ENCODE peak calls at places on chromosomes 4 and X, in four cellular contexts. Z, B, Y and K are unnamed samples. For H3K27me3, the result is how much of the 10 kb centered on the place peaks cover.

GRCh38 chr4:7944568-7945220 is 5.0 kb upstream of the AFAP1 start:
- DNase-seq in Z (no peak), Y (peak), B (no peak), K (no peak)

GRCh38 chrX:1239681-1240142 is 27.3 kb upstream of the CRLF2 start:
- DNase-seq in Z (peak), B (no peak), Y (no peak), K (no peak)

GRCh38 chr4:94171616-94172015 is 36.0 kb upstream of the SMARCAD1 start:
- DNase-seq in Z (no peak), B (no peak), Y (no peak), K (no peak)

GRCh38 chr4:2793578-2793919 is 664 bp downstream of the SH3BP2 start:
- DNase-seq in B (peak), Y (peak), Z (peak), K (no peak)

GRCh38 chr4:88008133-88008621 is 742 bp downstream of the PKD2 start:
- DNase-seq in B (peak), Z (no peak), Y (peak), K (peak)

GRCh38 chr4:153452661-153453378 is 13.3 kb upstream of the TMEM131L start:
- DNase-seq in Z (no peak), Y (no peak), B (no peak), K (no peak)

GRCh38 chr4:74367656-74368055 is 2.7 kb downstream of the EREG start:
- DNase-seq in Z (no peak), Y (no peak), B (no peak), K (no peak)

GRCh38 chrX:20712811-20713210 is 446.1 kb upstream of the RPS6KA3 start:
- DNase-seq in Z (no peak), B (no peak), Y (no peak), K (no peak)

GRCh38 chr4:88746186-88746585 is 48.6 kb upstream of the NAP1L5 start:
- DNase-seq in Y (peak), B (no peak), Z (no peak), K (no peak)

GRCh38 chr4:102263024-102263787 is 82.1 kb downstream of the SLC39A8 start:
- DNase-seq in B (no peak), Z (no peak), Y (peak), K (peak)

GRCh38 chr4:169115897-169116254 is 105.8 kb upstream of the CBR4 start:
- DNase-seq in Y (peak), B (no peak), Z (no peak), K (peak)

GRCh38 chr4:183987529-183987946 is 82.4 kb downstream of the STOX2 start:
- DNase-seq in Y (peak), Z (peak), B (peak), K (peak)

GRCh38 chrX:106039920-106040319 is 1.4 kb upstream of the SERPINA7 start:
- DNase-seq in Z (no peak), Y (no peak), B (no peak), K (peak)

GRCh38 chr4:140861359-140862181 is 105.4 kb upstream of the TBC1D9 start:
- DNase-seq in Y (peak), B (peak), Z (peak), K (peak)

GRCh38 chr4:152255437-152255836 is 280.5 kb downstream of the FBXW7 start:
- DNase-seq in Z (no peak), B (no peak), Y (peak), K (peak)

GRCh38 chr4:169342906-169343560 is 72.3 kb upstream of the SH3RF1 start:
- DNase-seq in Z (no peak), B (no peak), Y (peak), K (no peak)

GRCh38 chrX:109312757-109313156 is 169.1 kb downstream of the GUCY2F start:
- DNase-seq in Y (no peak), Z (no peak), B (no peak), K (peak)

GRCh38 chr4:180563977-180564376 is 1679.2 kb upstream of the TENM3 start:
- DNase-seq in B (no peak), Y (no peak), Z (no peak), K (no peak)

GRCh38 chrX:139200793-139201192 is 329.7 kb upstream of the F9 start:
- DNase-seq in Z (no peak), Y (peak), B (no peak), K (no peak)

GRCh38 chrX:103415528-103415927 is 39.2 kb downstream of the BEX3 start:
- DNase-seq in Z (no peak), Y (no peak), B (no peak), K (no peak)

GRCh38 chr4:620201-620600 is 5.2 kb upstream of the PDE6B start:
- DNase-seq in B (no peak), Y (no peak), Z (no peak), K (no peak)

GRCh38 chrX:31796624-31797023 is 724.8 kb upstream of the FTHL17 start:
- DNase-seq in B (no peak), Z (no peak), Y (no peak), K (no peak)

GRCh38 chrX:109632906-109633504 is 8.0 kb upstream of the KCNE5 start:
- DNase-seq in Y (peak), B (no peak), Z (no peak), K (no peak)

GRCh38 chr4:151012836-151013235 is 2.2 kb downstream of the LRBA start:
- DNase-seq in Z (no peak), B (no peak), Y (no peak), K (no peak)

GRCh38 chr4:147351083-147351787 is 129.7 kb upstream of the EDNRA start:
- DNase-seq in Y (peak), Z (no peak), B (no peak), K (no peak)

GRCh38 chr4:34720563-34720962 is 1523.8 kb downstream of the ARAP2 start:
- DNase-seq in B (no peak), Y (peak), Z (no peak), K (no peak)

GRCh38 chr4:154041595-154042086 is 252.8 kb upstream of the SFRP2 start:
- DNase-seq in Z (no peak), Y (no peak), B (no peak), K (no peak)

GRCh38 chrX:97398030-97398551 is 514.4 kb downstream of the RPA4 start:
- DNase-seq in Z (no peak), B (no peak), Y (peak), K (no peak)

GRCh38 chrX:69523314-69523713 is 19.2 kb downstream of the NALF2 start:
- DNase-seq in Z (no peak), Y (no peak), B (no peak), K (no peak)

GRCh38 chr4:113996599-113997177 is 17.2 kb upstream of the ARSJ start:
- DNase-seq in Y (peak), Z (no peak), B (no peak), K (no peak)

GRCh38 chr4:172055046-172055445 is 241.8 kb downstream of the GALNTL6 start:
- DNase-seq in B (no peak), Y (no peak), Z (no peak), K (no peak)

GRCh38 chr4:65399131-65399530 is 271.2 kb downstream of the EPHA5 start:
- DNase-seq in Y (no peak), Z (no peak), B (no peak), K (no peak)

DNA sequence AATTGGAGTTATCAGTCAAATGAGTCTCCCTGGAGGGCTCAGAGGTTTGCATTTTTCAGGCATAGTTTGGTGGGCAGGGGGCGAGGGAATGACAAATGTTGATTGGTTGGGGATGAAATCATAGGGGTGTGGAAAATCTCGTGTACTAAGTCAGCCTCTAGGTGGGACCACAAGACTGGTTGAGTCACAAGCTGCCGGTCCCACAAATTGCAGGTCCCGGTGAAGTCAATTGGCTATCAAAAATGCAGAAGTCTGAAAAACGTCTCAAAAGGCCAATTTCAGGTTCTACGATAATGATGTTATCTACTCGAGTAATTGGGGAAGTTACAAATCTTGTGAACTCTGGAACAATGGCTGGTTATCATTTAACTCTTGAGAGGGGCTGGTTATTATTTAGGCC is 98.8 kb upstream of the DHX15 start:
- DNase-seq in Y (no peak), Z (no peak), B (no peak), K (no peak)
- TF ChIP-seq CTCF in Y (no peak), Z (no peak), B (no peak), K (peak)

GRCh38 chr4:159267023-159267939 is 164.4 kb downstream of the RAPGEF2 start:
- DNase-seq in Y (peak), Z (no peak), B (no peak), K (no peak)
- H3K27ac ChIP-seq in Y (peak), Z (no peak), B (no peak), K (no peak)

GRCh38 chrX:147917700-147918694 is 6.3 kb downstream of the FMR1 start:
- DNase-seq in Z (no peak), B (no peak), Y (peak), K (no peak)

GRCh38 chrX:147927220-147927619 is 15.5 kb downstream of the FMR1 start:
- DNase-seq in B (no peak), Z (no peak), Y (no peak), K (no peak)

GRCh38 chrX:147920161-147920666 is 8.5 kb downstream of the FMR1 start:
- DNase-seq in B (no peak), Y (no peak), Z (no peak), K (no peak)

GRCh38 chrX:147923605-147924004 is 11.9 kb downstream of the FMR1 start:
- DNase-seq in B (no peak), Z (no peak), Y (no peak), K (no peak)
- H3K27me3 ChIP-seq in B (under half), Z (under half), Y (under half), K (under half)

DNA sequence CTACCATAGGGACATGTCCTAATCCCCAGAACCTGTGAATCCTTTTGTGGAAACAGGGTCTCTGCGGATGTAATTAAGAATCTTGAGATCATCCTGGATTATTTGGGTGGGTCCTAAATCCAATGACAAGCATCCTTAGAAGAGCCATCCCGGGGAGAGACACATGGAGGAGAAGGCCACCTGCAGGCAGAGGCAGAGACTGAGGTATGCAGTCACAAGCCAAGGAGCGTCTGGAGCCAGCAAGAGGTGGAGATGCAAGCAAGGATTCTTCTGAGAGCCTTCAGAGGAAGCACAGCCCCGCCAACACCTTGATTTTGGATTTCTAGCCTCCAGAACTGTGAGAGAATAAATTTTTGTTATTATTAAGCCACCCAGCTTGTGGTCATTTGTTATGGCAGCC is 13.8 kb upstream of the FAT1 start:
- DNase-seq in Y (no peak), Z (no peak), B (no peak), K (no peak)
- TF ChIP-seq CTCF in Y (no peak), Z (no peak), B (no peak), K (no peak)

GRCh38 chr4:156954598-156954997 is 17.0 kb downstream of the PDGFC start:
- DNase-seq in Z (no peak), B (no peak), Y (peak), K (no peak)

GRCh38 chr4:156950950-156951349 is 20.6 kb downstream of the PDGFC start:
- DNase-seq in Z (no peak), Y (no peak), B (no peak), K (no peak)

GRCh38 chr4:156953951-156954350 is 17.6 kb downstream of the PDGFC start:
- DNase-seq in B (no peak), Y (no peak), Z (no peak), K (no peak)

GRCh38 chr4:156950090-156950489 is 21.5 kb downstream of the PDGFC start:
- DNase-seq in B (no peak), Y (no peak), Z (no peak), K (no peak)

DNA sequence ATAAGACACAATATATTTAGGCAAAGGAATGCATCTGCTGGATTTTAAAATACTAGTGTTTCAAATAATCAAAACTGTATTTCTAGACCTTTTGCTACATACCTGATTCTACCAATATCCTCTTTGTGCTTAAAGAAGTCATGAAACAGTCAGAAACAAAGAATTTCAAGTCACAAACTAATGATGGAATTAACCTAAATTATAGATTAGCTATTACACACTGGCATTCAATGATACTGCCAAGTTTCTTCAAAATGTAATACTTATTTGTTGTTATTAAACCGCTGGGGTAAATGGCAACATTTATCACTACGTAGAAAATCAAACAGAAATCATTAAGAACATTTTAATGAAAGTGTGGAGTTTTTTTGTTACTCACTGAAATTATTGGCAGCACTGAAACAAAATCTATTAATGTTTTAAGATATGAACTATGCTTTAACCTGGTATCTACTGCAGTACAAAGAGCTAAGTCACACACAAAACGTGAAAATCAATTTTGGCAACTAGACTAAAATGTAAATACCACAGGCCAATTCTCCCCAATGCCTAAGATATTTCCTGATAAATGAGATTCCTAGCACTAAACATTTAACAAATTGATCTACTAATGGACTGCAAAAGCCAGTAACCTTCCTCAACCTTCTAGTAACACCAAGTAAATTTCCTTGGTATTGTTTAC is 19.4 kb downstream of the PDGFC start:
- DNase-seq in Y (no peak), Z (no peak), B (no peak), K (no peak)
- H3K27ac ChIP-seq in Y (no peak), Z (peak), B (no peak), K (peak)

DNA sequence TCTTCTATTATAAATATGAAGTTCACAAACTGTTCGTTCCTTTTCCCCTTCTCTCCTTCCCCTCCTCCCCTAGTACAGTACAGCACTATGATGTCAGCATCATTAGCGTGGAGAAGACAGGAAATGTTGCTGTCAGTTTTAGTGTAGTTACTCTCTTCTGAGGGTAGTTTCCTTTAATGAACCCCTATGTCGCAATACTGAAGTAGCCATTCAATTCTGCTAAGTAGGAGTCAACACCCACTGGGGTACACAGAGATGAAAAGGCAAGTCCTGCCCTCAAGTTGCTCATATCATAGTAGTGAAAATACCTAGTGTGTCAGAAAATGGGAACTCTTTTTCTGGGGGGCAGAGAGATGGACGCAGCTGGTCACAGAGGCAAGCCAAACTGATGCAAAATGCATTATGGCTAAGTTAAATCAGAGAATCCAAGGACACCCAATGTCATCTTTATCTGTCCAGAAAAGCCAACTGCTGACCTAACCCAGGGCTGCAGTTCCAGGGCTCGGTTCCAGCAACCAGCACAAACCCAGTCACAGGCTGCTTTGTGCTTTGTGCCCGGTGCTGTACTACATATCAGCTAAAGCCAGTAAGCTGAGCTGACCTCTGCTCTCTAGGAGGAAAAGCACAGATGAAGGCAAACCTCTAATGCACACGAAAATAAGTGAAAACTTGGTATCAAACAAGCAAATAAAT is 31.5 kb downstream of the GRIA3 start:
- DNase-seq in Y (no peak), Z (no peak), B (peak), K (no peak)
- H3K27me3 ChIP-seq in Y (under half), Z (under half), B (under half), K (under half)

GRCh38 chrX:37509349-37509748 is 62.1 kb upstream of the LANCL3 start:
- DNase-seq in Z (no peak), B (no peak), Y (no peak), K (peak)
- TF ChIP-seq CTCF in Z (no peak), B (no peak), Y (peak), K (peak)

GRCh38 chr4:38856524-38857337 is at the start of gene TLR6:
- DNase-seq in Y (peak), Z (peak), B (peak), K (peak)

GRCh38 chr4:38857354-38858096 is 908 bp upstream of the TLR6 start:
- DNase-seq in B (no peak), Y (peak), Z (peak), K (peak)

GRCh38 chr4:38855466-38855865 is 1.2 kb downstream of the TLR6 start:
- DNase-seq in B (no peak), Y (no peak), Z (no peak), K (no peak)

GRCh38 chr4:38858097-38858420 is 1.4 kb upstream of the TLR6 start:
- DNase-seq in Z (no peak), B (no peak), Y (no peak), K (no peak)

DNA sequence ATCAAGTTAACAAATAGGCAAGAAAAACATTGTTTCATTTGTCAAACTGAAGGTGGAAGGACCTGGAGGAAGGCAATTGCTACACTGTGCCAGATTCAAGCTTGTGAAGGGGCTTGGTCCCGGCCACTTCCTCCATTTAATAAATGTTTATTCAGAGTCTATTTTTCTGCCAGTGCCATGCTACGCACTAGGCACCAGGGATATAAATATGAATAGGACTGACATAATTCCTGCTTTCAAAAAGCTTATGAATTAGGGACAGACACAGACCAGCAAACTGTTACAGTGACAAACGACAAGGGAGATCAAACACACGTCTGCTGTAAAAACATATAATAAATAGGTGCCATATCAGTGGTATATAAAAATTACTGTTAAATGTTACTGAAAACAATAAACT is 571 bp downstream of the TLR6 start:
- DNase-seq in B (no peak), Y (no peak), Z (no peak), K (no peak)
- H3K27ac ChIP-seq in B (no peak), Y (no peak), Z (peak), K (peak)

GRCh38 chrX:9858080-9858479 is 71.9 kb downstream of the SHROOM2 start:
- DNase-seq in B (no peak), Y (no peak), Z (no peak), K (no peak)
- H3K27me3 ChIP-seq in B (under half), Y (under half), Z (under half), K (under half)

GRCh38 chrX:68488657-68489056 is 10.2 kb upstream of the YIPF6 start:
- DNase-seq in B (no peak), Y (no peak), Z (no peak), K (no peak)

GRCh38 chrX:68487924-68488323 is 10.9 kb upstream of the YIPF6 start:
- DNase-seq in B (no peak), Z (no peak), Y (no peak), K (no peak)

GRCh38 chrX:68487254-68487653 is 11.6 kb upstream of the YIPF6 start:
- DNase-seq in B (no peak), Z (no peak), Y (no peak), K (no peak)

GRCh38 chrX:68492583-68492982 is 6.3 kb upstream of the YIPF6 start:
- DNase-seq in Z (no peak), Y (no peak), B (no peak), K (no peak)

DNA sequence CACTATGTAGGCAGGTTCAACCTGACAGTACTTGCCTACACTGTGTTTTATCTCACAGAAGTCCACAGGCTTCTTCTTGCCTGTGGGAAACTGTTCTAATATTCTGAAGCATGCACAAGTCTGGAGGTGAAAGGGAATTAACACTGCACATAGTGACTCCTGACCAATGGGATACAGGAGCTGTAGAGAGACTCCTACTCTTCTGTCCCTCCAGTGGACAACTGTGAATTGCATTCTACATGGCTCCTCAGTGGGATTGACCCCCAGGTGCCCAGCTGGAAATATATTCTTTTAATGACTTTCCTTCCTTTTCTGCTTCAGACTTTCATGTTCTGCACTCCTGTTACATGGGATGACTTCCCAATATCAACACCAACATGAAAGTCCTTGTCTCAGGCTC is 8.2 kb upstream of the YIPF6 start:
- DNase-seq in B (no peak), Z (no peak), Y (peak), K (peak)
- TF ChIP-seq CTCF in B (no peak), Z (no peak), Y (peak), K (peak)